ENCODE peak calls at places on chromosomes 7 and 10, in five cellular contexts. One of them, this sample, is unnamed.
A peak's percentile ranks its signal among the peaks of the same experiment; 100 is the strongest.

GRCh38 chr10:34698979-34699378 is 116.1 kb downstream of the PARD3 start:
- DNase-seq in activated CD4-positive, alpha-beta T cell treated with anti-CD3 and anti-CD28 coated beads, Interleukin-2, amount 10 ng/mL, durations not matched to agents 7 days and 5 days: no peak
- DNase-seq in non-pigmented ciliary epithelial cell: no peak
- DNase-seq in NCI-H1436: no peak
- DNase-seq in H7: no peak
- DNase-seq in this sample: no peak

GRCh38 chr7:113710310-113711106 is 208.3 kb downstream of the PPP1R3A start:
- DNase-seq in activated CD4-positive, alpha-beta T cell treated with anti-CD3 and anti-CD28 coated beads, Interleukin-2, amount 10 ng/mL, durations not matched to agents 7 days and 5 days: peak; percentile 65
- DNase-seq in non-pigmented ciliary epithelial cell: peak; percentile 74
- DNase-seq in NCI-H1436: peak; percentile 82
- DNase-seq in H7: peak; percentile 43
- DNase-seq in this sample: peak; percentile 83

GRCh38 chr10:7300327-7300726 is 110.5 kb downstream of the SFMBT2 start:
- DNase-seq in activated CD4-positive, alpha-beta T cell treated with anti-CD3 and anti-CD28 coated beads, Interleukin-2, amount 10 ng/mL, durations not matched to agents 7 days and 5 days: no peak
- DNase-seq in non-pigmented ciliary epithelial cell: no peak
- DNase-seq in NCI-H1436: no peak
- DNase-seq in H7: no peak
- DNase-seq in this sample: no peak

GRCh38 chr10:16470747-16471146 is 33.9 kb downstream of the PTER start:
- DNase-seq in activated CD4-positive, alpha-beta T cell treated with anti-CD3 and anti-CD28 coated beads, Interleukin-2, amount 10 ng/mL, durations not matched to agents 7 days and 5 days: no peak
- DNase-seq in non-pigmented ciliary epithelial cell: no peak
- DNase-seq in NCI-H1436: no peak
- DNase-seq in H7: no peak
- DNase-seq in this sample: no peak

GRCh38 chr10:11245510-11245909 is 227.8 kb downstream of the CELF2 start:
- DNase-seq in activated CD4-positive, alpha-beta T cell treated with anti-CD3 and anti-CD28 coated beads, Interleukin-2, amount 10 ng/mL, durations not matched to agents 7 days and 5 days: no peak
- DNase-seq in non-pigmented ciliary epithelial cell: no peak
- DNase-seq in NCI-H1436: peak; percentile 74
- DNase-seq in H7: no peak
- DNase-seq in this sample: no peak

GRCh38 chr7:36777062-36777461 is 52.8 kb upstream of the AOAH start:
- DNase-seq in activated CD4-positive, alpha-beta T cell treated with anti-CD3 and anti-CD28 coated beads, Interleukin-2, amount 10 ng/mL, durations not matched to agents 7 days and 5 days: peak; percentile 65
- DNase-seq in non-pigmented ciliary epithelial cell: no peak
- DNase-seq in NCI-H1436: no peak
- DNase-seq in H7: no peak
- DNase-seq in this sample: no peak

GRCh38 chr7:132226046-132226590 is 350.2 kb downstream of the PLXNA4 start:
- DNase-seq in activated CD4-positive, alpha-beta T cell treated with anti-CD3 and anti-CD28 coated beads, Interleukin-2, amount 10 ng/mL, durations not matched to agents 7 days and 5 days: no peak
- DNase-seq in non-pigmented ciliary epithelial cell: no peak
- DNase-seq in NCI-H1436: no peak
- DNase-seq in H7: no peak
- DNase-seq in this sample: no peak

GRCh38 chr7:33459340-33459751 is 330.0 kb downstream of the BBS9 start:
- DNase-seq in activated CD4-positive, alpha-beta T cell treated with anti-CD3 and anti-CD28 coated beads, Interleukin-2, amount 10 ng/mL, durations not matched to agents 7 days and 5 days: no peak
- DNase-seq in non-pigmented ciliary epithelial cell: no peak
- DNase-seq in NCI-H1436: peak; percentile 32
- DNase-seq in H7: peak; percentile 30
- DNase-seq in this sample: peak; percentile 15

GRCh38 chr7:96723622-96724021 is 14.0 kb upstream of the SEM1 start:
- DNase-seq in activated CD4-positive, alpha-beta T cell treated with anti-CD3 and anti-CD28 coated beads, Interleukin-2, amount 10 ng/mL, durations not matched to agents 7 days and 5 days: no peak
- DNase-seq in non-pigmented ciliary epithelial cell: no peak
- DNase-seq in NCI-H1436: no peak
- DNase-seq in H7: no peak
- DNase-seq in this sample: no peak

GRCh38 chr10:111999205-111999914 is 184.2 kb downstream of the GPAM start:
- DNase-seq in activated CD4-positive, alpha-beta T cell treated with anti-CD3 and anti-CD28 coated beads, Interleukin-2, amount 10 ng/mL, durations not matched to agents 7 days and 5 days: no peak
- DNase-seq in non-pigmented ciliary epithelial cell: no peak
- DNase-seq in NCI-H1436: no peak
- DNase-seq in H7: peak; percentile 61
- DNase-seq in this sample: no peak

GRCh38 chr7:126689037-126689436 is 563.7 kb downstream of the GRM8 start:
- DNase-seq in activated CD4-positive, alpha-beta T cell treated with anti-CD3 and anti-CD28 coated beads, Interleukin-2, amount 10 ng/mL, durations not matched to agents 7 days and 5 days: no peak
- DNase-seq in non-pigmented ciliary epithelial cell: no peak
- DNase-seq in NCI-H1436: no peak
- DNase-seq in H7: peak; percentile 63
- DNase-seq in this sample: no peak

GRCh38 chr7:25098096-25099046 is 26.7 kb downstream of the CYCS start:
- DNase-seq in activated CD4-positive, alpha-beta T cell treated with anti-CD3 and anti-CD28 coated beads, Interleukin-2, amount 10 ng/mL, durations not matched to agents 7 days and 5 days: peak; percentile 72
- DNase-seq in non-pigmented ciliary epithelial cell: peak; percentile 35
- DNase-seq in NCI-H1436: peak; percentile 73
- DNase-seq in H7: peak; percentile 73
- DNase-seq in this sample: peak; percentile 75

GRCh38 chr10:86594535-86594934 is 59.8 kb upstream of the OPN4 start:
- DNase-seq in activated CD4-positive, alpha-beta T cell treated with anti-CD3 and anti-CD28 coated beads, Interleukin-2, amount 10 ng/mL, durations not matched to agents 7 days and 5 days: no peak
- DNase-seq in non-pigmented ciliary epithelial cell: no peak
- DNase-seq in NCI-H1436: no peak
- DNase-seq in H7: no peak
- DNase-seq in this sample: no peak

GRCh38 chr7:124059375-124059774 is 26.5 kb upstream of the TMEM229A start:
- DNase-seq in activated CD4-positive, alpha-beta T cell treated with anti-CD3 and anti-CD28 coated beads, Interleukin-2, amount 10 ng/mL, durations not matched to agents 7 days and 5 days: no peak
- DNase-seq in non-pigmented ciliary epithelial cell: no peak
- DNase-seq in NCI-H1436: no peak
- DNase-seq in H7: no peak
- DNase-seq in this sample: no peak

GRCh38 chr10:18216482-18216881 is 76.3 kb downstream of the CACNB2 start:
- DNase-seq in activated CD4-positive, alpha-beta T cell treated with anti-CD3 and anti-CD28 coated beads, Interleukin-2, amount 10 ng/mL, durations not matched to agents 7 days and 5 days: no peak
- DNase-seq in non-pigmented ciliary epithelial cell: no peak
- DNase-seq in NCI-H1436: no peak
- DNase-seq in H7: no peak
- DNase-seq in this sample: no peak

GRCh38 chr10:83075395-83076072 is 1063.8 kb upstream of the GHITM start:
- DNase-seq in activated CD4-positive, alpha-beta T cell treated with anti-CD3 and anti-CD28 coated beads, Interleukin-2, amount 10 ng/mL, durations not matched to agents 7 days and 5 days: no peak
- DNase-seq in non-pigmented ciliary epithelial cell: no peak
- DNase-seq in NCI-H1436: no peak
- DNase-seq in H7: no peak
- DNase-seq in this sample: peak; percentile 1

GRCh38 chr10:8725343-8725742 is 670.9 kb downstream of the GATA3 start:
- DNase-seq in activated CD4-positive, alpha-beta T cell treated with anti-CD3 and anti-CD28 coated beads, Interleukin-2, amount 10 ng/mL, durations not matched to agents 7 days and 5 days: no peak
- DNase-seq in non-pigmented ciliary epithelial cell: no peak
- DNase-seq in NCI-H1436: no peak
- DNase-seq in H7: no peak
- DNase-seq in this sample: no peak

GRCh38 chr10:47353351-47353750 is 5.2 kb downstream of the RBP3 start:
- DNase-seq in activated CD4-positive, alpha-beta T cell treated with anti-CD3 and anti-CD28 coated beads, Interleukin-2, amount 10 ng/mL, durations not matched to agents 7 days and 5 days: no peak
- DNase-seq in non-pigmented ciliary epithelial cell: no peak
- DNase-seq in NCI-H1436: no peak
- DNase-seq in H7: no peak
- DNase-seq in this sample: no peak

GRCh38 chr7:128197586-128197985 is 43.5 kb upstream of the LEP start:
- DNase-seq in activated CD4-positive, alpha-beta T cell treated with anti-CD3 and anti-CD28 coated beads, Interleukin-2, amount 10 ng/mL, durations not matched to agents 7 days and 5 days: no peak
- DNase-seq in non-pigmented ciliary epithelial cell: no peak
- DNase-seq in NCI-H1436: no peak
- DNase-seq in H7: no peak
- DNase-seq in this sample: no peak